ENCODE peak calls at places on chromosomes 16 and 17, in eight cellular contexts. V is small intestine; Z is stimulated activated CD4-positive, alpha-beta T cell treated with anti-CD3 and anti-CD28 coated beads, Interleukin-12 subunit alpha, Interleukin-12 subunit beta, amount 100 ng/mL, for 4 hours; K is naive thymus-derived CD8-positive, alpha-beta T cell; R is GM23248; L is mucosa of descending colon; C is endodermal cell; U is endothelial cell. Q is an unnamed sample.

GRCh38 chr17:61981323-61981722 is 53.5 kb upstream of the INTS2 start:
- DNase-seq in V (no peak), Z (no peak), K (no peak), R (peak), L (no peak), C (no peak), U (no peak), Q (no peak)

GRCh38 chr16:66007717-66008116 is 358.8 kb upstream of the CDH5 start:
- DNase-seq in V (no peak), Z (no peak), K (no peak), R (peak), L (no peak), C (peak), U (no peak), Q (no peak)

GRCh38 chr17:31512796-31513195 is 121.3 kb downstream of the RAB11FIP4 start:
- DNase-seq in V (no peak), Z (no peak), K (no peak), R (no peak), L (no peak), C (no peak), U (no peak), Q (no peak)

GRCh38 chr17:77377836-77378235 is 237.1 kb downstream of the SEC14L1 start:
- DNase-seq in V (no peak), Z (no peak), K (no peak), R (no peak), L (no peak), C (no peak), U (no peak), Q (no peak)

GRCh38 chr16:23378256-23378655 is 74.7 kb downstream of the COG7 start:
- DNase-seq in V (no peak), Z (no peak), K (no peak), R (no peak), L (peak), C (no peak), U (no peak), Q (no peak)

GRCh38 chr17:42072323-42073187 is 22.2 kb upstream of the C17orf113 start:
- DNase-seq in V (no peak), Z (no peak), K (no peak), R (peak), L (no peak), C (peak), U (peak), Q (no peak)

GRCh38 chr17:82664701-82665182 is 16.5 kb upstream of the WDR45B start:
- DNase-seq in V (no peak), Z (no peak), K (no peak), R (no peak), L (no peak), C (no peak), U (no peak), Q (no peak)

GRCh38 chr17:31225831-31226230 is 71.2 kb downstream of the OMG start:
- DNase-seq in V (no peak), Z (no peak), K (no peak), R (no peak), L (no peak), C (no peak), U (no peak), Q (no peak)

GRCh38 chr16:89828199-89828869 is at the start of gene SPIRE2:
- DNase-seq in V (peak), Z (peak), K (peak), R (peak), L (peak), C (peak), U (peak), Q (peak)

GRCh38 chr17:40538936-40539705 is 26.2 kb downstream of the CCR7 start:
- DNase-seq in V (no peak), Z (no peak), K (no peak), R (no peak), L (peak), C (peak), U (no peak), Q (no peak)

GRCh38 chr16:79388396-79388795 is 212.1 kb downstream of the MAF start:
- DNase-seq in V (no peak), Z (no peak), K (no peak), R (no peak), L (no peak), C (no peak), U (no peak), Q (no peak)

GRCh38 chr16:87541004-87541881 is 48.4 kb upstream of the ZCCHC14 start:
- DNase-seq in V (peak), Z (no peak), K (no peak), R (peak), L (no peak), C (no peak), U (no peak), Q (no peak)

GRCh38 chr16:84617068-84617630 is 729 bp downstream of the COTL1 start:
- DNase-seq in V (peak), Z (peak), K (peak), R (peak), L (peak), C (peak), U (no peak), Q (peak)

GRCh38 chr17:69478916-69479315 is 64.4 kb downstream of the MAP2K6 start:
- DNase-seq in V (no peak), Z (no peak), K (no peak), R (no peak), L (no peak), C (peak), U (no peak), Q (no peak)

GRCh38 chr17:35170968-35171771 is 23.0 kb downstream of the SLC35G3 start:
- DNase-seq in V (peak), Z (no peak), K (peak), R (peak), L (no peak), C (no peak), U (no peak), Q (no peak)

GRCh38 chr16:51114369-51114768 is 36.7 kb downstream of the SALL1 start:
- DNase-seq in V (no peak), Z (no peak), K (no peak), R (no peak), L (no peak), C (no peak), U (no peak), Q (no peak)

GRCh38 chr17:32954477-32954876 is 26.5 kb downstream of the TMEM98 start:
- DNase-seq in V (peak), Z (no peak), K (no peak), R (no peak), L (peak), C (no peak), U (no peak), Q (no peak)

GRCh38 chr16:30619643-30620042 is 9.5 kb upstream of the ZNF689 start:
- DNase-seq in V (no peak), Z (no peak), K (no peak), R (peak), L (no peak), C (no peak), U (no peak), Q (no peak)

GRCh38 chr17:68572138-68572842 is 28.9 kb downstream of the FAM20A start:
- DNase-seq in V (no peak), Z (no peak), K (no peak), R (no peak), L (no peak), C (peak), U (no peak), Q (no peak)

GRCh38 chr16:67345401-67345800 is 18.8 kb downstream of the LRRC36 start:
- DNase-seq in V (peak), Z (no peak), K (no peak), R (no peak), L (no peak), C (no peak), U (no peak), Q (no peak)

GRCh38 chr16:66001432-66001831 is 365.1 kb upstream of the CDH5 start:
- DNase-seq in V (no peak), Z (no peak), K (no peak), R (no peak), L (no peak), C (no peak), U (no peak), Q (no peak)

GRCh38 chr16:9238346-9238745 is 146.9 kb downstream of the HAPSTR1 start:
- DNase-seq in V (no peak), Z (no peak), K (no peak), R (no peak), L (no peak), C (no peak), U (no peak), Q (no peak)

GRCh38 chr17:50550661-50551432 is 3.9 kb downstream of the SPATA20 start:
- DNase-seq in V (peak), Z (no peak), K (no peak), R (peak), L (peak), C (peak), U (peak), Q (no peak)

GRCh38 chr16:969508-970378 is 1.0 kb downstream of the LMF1 start:
- DNase-seq in V (no peak), Z (no peak), K (no peak), R (peak), L (no peak), C (no peak), U (no peak), Q (no peak)

GRCh38 chr16:51719376-51719775 is 568.3 kb upstream of the SALL1 start:
- DNase-seq in V (no peak), Z (no peak), K (no peak), R (no peak), L (no peak), C (no peak), U (no peak), Q (no peak)

GRCh38 chr16:82603784-82604411 is 22.9 kb upstream of the CDH13 start:
- DNase-seq in V (peak), Z (no peak), K (no peak), R (peak), L (peak), C (peak), U (peak), Q (no peak)